ENCODE peak calls at places on chromosome 16, in nine cellular contexts. L, D, Y, I, A, R, N, C and U are unnamed samples.

GRCh38 chr16:3695610-3696369 is 21.5 kb downstream of the TRAP1 start:
- DNase-seq in A (no peak), Y (no peak), I (no peak), R (no peak), L (no peak), C (no peak), D (no peak), N (no peak), U (no peak)

GRCh38 chr16:68273896-68274295 is 9.6 kb downstream of the SLC7A6 start:
- DNase-seq in R (no peak), D (no peak), L (no peak), I (no peak), N (no peak), A (no peak), C (no peak), Y (no peak), U (no peak)

GRCh38 chr16:27706803-27707685 is 157.1 kb downstream of the KATNIP start:
- DNase-seq in R (no peak), I (no peak), D (no peak), A (no peak), L (no peak), C (no peak), N (no peak), Y (no peak), U (no peak)

GRCh38 chr16:69113216-69113615 is 7.8 kb downstream of the HAS3 start:
- DNase-seq in L (no peak), A (no peak), C (no peak), N (no peak), D (no peak), Y (no peak), R (no peak), I (no peak), U (no peak)

GRCh38 chr16:20280259-20280658 is 47.1 kb downstream of the GP2 start:
- DNase-seq in I (no peak), R (no peak), A (no peak), D (no peak), C (no peak), Y (no peak), N (no peak), L (no peak), U (no peak)

GRCh38 chr16:35102780-35103403 is 1643.5 kb downstream of the TP53TG3F start:
- DNase-seq in C (no peak), D (no peak), I (no peak), Y (no peak), L (no peak), N (no peak), A (no peak), R (no peak), U (no peak)

GRCh38 chr16:3727806-3728381 is 10.6 kb upstream of the TRAP1 start:
- DNase-seq in R (no peak), N (no peak), A (no peak), Y (no peak), D (no peak), C (no peak), I (no peak), L (no peak), U (no peak)

GRCh38 chr16:1045363-1046270 is 26.9 kb upstream of the SSTR5 start:
- DNase-seq in A (no peak), L (no peak), Y (no peak), N (no peak), D (no peak), I (no peak), C (no peak), R (no peak), U (no peak)

GRCh38 chr16:4323845-4324478 is 8.1 kb downstream of the GLIS2 start:
- DNase-seq in C (peak; percentile 88), Y (peak; percentile 78), L (peak; percentile 79), R (no peak), I (no peak), D (no peak), N (peak; percentile 44), A (no peak), U (no peak)

GRCh38 chr16:88784074-88784855 is 755 bp downstream of the PIEZO1 start:
- DNase-seq in D (peak; percentile 80), R (peak; percentile 57), N (peak; percentile 57), A (no peak), I (peak; percentile 54), L (peak; percentile 82), Y (peak; percentile 89), C (peak; percentile 92), U (no peak)

GRCh38 chr16:88005148-88005547 is 53.9 kb downstream of the BANP start:
- DNase-seq in N (no peak), Y (no peak), L (peak; percentile 27), D (no peak), R (peak; percentile 20), I (peak; percentile 61), C (peak; percentile 39), A (no peak), U (no peak)

GRCh38 chr16:75660321-75660720 is 12.7 kb downstream of the TERF2IP start:
- DNase-seq in N (no peak), I (no peak), A (no peak), R (no peak), D (no peak), C (no peak), L (no peak), Y (no peak), U (no peak)

GRCh38 chr16:73166972-73167550 is 119.1 kb upstream of the ZFHX3 start:
- DNase-seq in D (no peak), Y (peak; percentile 56), C (no peak), A (no peak), N (no peak), R (no peak), L (no peak), I (no peak), U (no peak)

GRCh38 chr16:73157861-73158260 is 109.9 kb upstream of the ZFHX3 start:
- DNase-seq in C (no peak), R (no peak), A (no peak), Y (no peak), I (no peak), L (no peak), N (no peak), D (no peak), U (no peak)

GRCh38 chr16:73163238-73163795 is 115.4 kb upstream of the ZFHX3 start:
- DNase-seq in A (no peak), C (no peak), I (no peak), Y (peak; percentile 50), N (no peak), L (no peak), D (no peak), R (no peak), U (no peak)

GRCh38 chr16:73166394-73166971 is 118.6 kb upstream of the ZFHX3 start:
- DNase-seq in Y (peak; percentile 49), N (no peak), A (no peak), D (no peak), R (no peak), L (no peak), C (no peak), I (no peak), U (no peak)

GRCh38 chr16:73161977-73162376 is 114.0 kb upstream of the ZFHX3 start:
- DNase-seq in A (no peak), I (no peak), L (no peak), R (no peak), N (no peak), C (no peak), D (no peak), Y (no peak), U (no peak)
- TF ChIP-seq CTCF in A (no peak), I (no peak), L (no peak), R (no peak), N (no peak), C (no peak), D (no peak), Y (no peak), U (no peak)

GRCh38 chr16:47568355-47568754 is 107.2 kb downstream of the PHKB start:
- DNase-seq in I (no peak), N (no peak), D (no peak), A (no peak), R (no peak), L (no peak), C (no peak), Y (no peak), U (no peak)
- TF ChIP-seq CTCF in I (no peak), N (no peak), D (no peak), A (no peak), R (no peak), L (no peak), C (no peak), Y (no peak), U (no peak)

DNA sequence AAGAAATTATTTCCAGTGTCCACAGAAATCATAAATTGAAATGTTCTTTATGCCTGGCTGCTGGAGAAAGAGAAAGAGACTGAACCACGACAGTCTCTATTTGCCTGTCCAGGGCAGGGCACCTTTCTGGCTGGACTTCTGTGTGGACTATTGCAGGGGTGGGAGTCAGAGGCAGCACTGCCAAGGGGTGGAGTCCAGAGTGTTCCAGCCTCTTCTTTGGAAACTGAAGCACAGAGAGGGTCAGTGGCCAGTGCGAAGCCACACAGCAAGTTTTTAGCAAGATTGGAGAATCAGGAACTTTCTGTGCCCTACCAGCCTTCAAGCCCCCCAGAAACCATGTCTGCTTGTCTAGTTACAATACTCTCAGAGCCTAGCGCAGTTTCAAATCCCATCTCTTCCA is 15.3 kb downstream of the KCNG4 start:
- DNase-seq in L (no peak), D (no peak), N (no peak), C (no peak), R (no peak), A (no peak), I (no peak), Y (no peak), U (no peak)
- TF ChIP-seq CTCF in L (no peak), D (no peak), N (no peak), C (no peak), R (no peak), A (no peak), I (no peak), Y (no peak), U (no peak)

GRCh38 chr16:81214745-81215166 is 23.7 kb upstream of the BCO1 start:
- DNase-seq in A (no peak), C (no peak), R (no peak), Y (peak; percentile 32), N (no peak), I (no peak), L (peak; percentile 28), D (no peak), U (no peak)
- TF ChIP-seq CTCF in A (no peak), C (no peak), R (no peak), Y (peak; percentile 63), N (no peak), I (no peak), L (peak; percentile 65), D (peak; percentile 67), U (no peak)

GRCh38 chr16:70438983-70439862 is at the start of gene ST3GAL2:
- DNase-seq in R (peak; percentile 90), D (peak; percentile 81), L (peak; percentile 98), N (peak; percentile 91), C (peak; percentile 98), I (peak; percentile 95), A (peak; percentile 91), Y (peak; percentile 97), U (peak; percentile 85)
- TF ChIP-seq CTCF in R (no peak), D (peak; percentile 56), L (no peak), N (peak; percentile 56), C (no peak), I (no peak), A (no peak), Y (peak; percentile 4), U (no peak)